ENCODE peak calls at places on chromosomes 3 and 15, in four cellular contexts. One of them, this sample, is unnamed.

GRCh38 chr3:170585937-170586310 is at the start of gene SLC7A14:
- DNase-seq in stomach: no peak
- DNase-seq in sigmoid colon: no peak
- DNase-seq in breast epithelium: no peak
- DNase-seq in this sample: no peak

GRCh38 chr3:197088370-197088769 is 58.8 kb upstream of the MELTF start:
- DNase-seq in stomach: no peak
- DNase-seq in sigmoid colon: no peak
- DNase-seq in breast epithelium: no peak
- DNase-seq in this sample: no peak

GRCh38 chr3:160470181-160470580 is 20.6 kb upstream of the TRIM59 start:
- DNase-seq in stomach: no peak
- DNase-seq in sigmoid colon: no peak
- DNase-seq in breast epithelium: no peak
- DNase-seq in this sample: no peak

GRCh38 chr15:40409366-40409765 is 3.8 kb downstream of the IVD start:
- DNase-seq in stomach: no peak
- DNase-seq in sigmoid colon: no peak
- DNase-seq in breast epithelium: no peak
- DNase-seq in this sample: no peak

GRCh38 chr15:74406992-74407705 is 26.6 kb downstream of the SEMA7A start:
- DNase-seq in stomach: no peak
- DNase-seq in sigmoid colon: no peak
- DNase-seq in breast epithelium: no peak
- DNase-seq in this sample: no peak

GRCh38 chr3:53104762-53105161 is 25.5 kb downstream of the RFT1 start:
- DNase-seq in stomach: no peak
- DNase-seq in sigmoid colon: no peak
- DNase-seq in breast epithelium: no peak
- DNase-seq in this sample: no peak

GRCh38 chr3:72698154-72698917 is 149.9 kb downstream of the SHQ1 start:
- DNase-seq in stomach: no peak
- DNase-seq in sigmoid colon: no peak
- DNase-seq in breast epithelium: no peak
- DNase-seq in this sample: no peak

GRCh38 chr3:120498947-120499346 is 48.2 kb upstream of the FSTL1 start:
- DNase-seq in stomach: no peak
- DNase-seq in sigmoid colon: peak; percentile 82
- DNase-seq in breast epithelium: no peak
- DNase-seq in this sample: no peak

GRCh38 chr3:160458151-160458550 is 8.6 kb upstream of the TRIM59 start:
- DNase-seq in stomach: no peak
- DNase-seq in sigmoid colon: no peak
- DNase-seq in breast epithelium: no peak
- DNase-seq in this sample: no peak

GRCh38 chr3:49650177-49650576 is 24.0 kb upstream of the APEH start:
- DNase-seq in stomach: no peak
- DNase-seq in sigmoid colon: no peak
- DNase-seq in breast epithelium: no peak
- DNase-seq in this sample: no peak

GRCh38 chr3:45560270-45561020 is 34.1 kb upstream of the LIMD1 start:
- DNase-seq in stomach: peak; percentile 28
- DNase-seq in sigmoid colon: peak; percentile 95
- DNase-seq in breast epithelium: no peak
- DNase-seq in this sample: no peak

GRCh38 chr3:112247351-112247750 is 46.7 kb downstream of the SLC9C1 start:
- DNase-seq in stomach: no peak
- DNase-seq in sigmoid colon: no peak
- DNase-seq in breast epithelium: no peak
- DNase-seq in this sample: no peak

GRCh38 chr3:150691414-150692040 is 12.2 kb downstream of the ERICH6 start:
- DNase-seq in stomach: no peak
- DNase-seq in sigmoid colon: no peak
- DNase-seq in breast epithelium: no peak
- DNase-seq in this sample: no peak

GRCh38 chr3:100746056-100746455 is 36.8 kb downstream of the TFG start:
- DNase-seq in stomach: no peak
- DNase-seq in sigmoid colon: no peak
- DNase-seq in breast epithelium: no peak
- DNase-seq in this sample: no peak

GRCh38 chr3:69724722-69725435 is 14.4 kb upstream of the MITF start:
- DNase-seq in stomach: no peak
- DNase-seq in sigmoid colon: no peak
- DNase-seq in breast epithelium: no peak
- DNase-seq in this sample: no peak

GRCh38 chr15:42547926-42548257 is 701 bp downstream of the LRRC57 start:
- DNase-seq in stomach: no peak
- DNase-seq in sigmoid colon: no peak
- DNase-seq in breast epithelium: no peak
- DNase-seq in this sample: no peak

GRCh38 chr3:144011251-144011799 is 39.7 kb downstream of the DIPK2A start:
- DNase-seq in stomach: no peak
- DNase-seq in sigmoid colon: no peak
- DNase-seq in breast epithelium: no peak
- DNase-seq in this sample: no peak

GRCh38 chr15:69750253-69750652 is 297.6 kb downstream of the RPLP1 start:
- DNase-seq in stomach: no peak
- DNase-seq in sigmoid colon: no peak
- DNase-seq in breast epithelium: no peak
- DNase-seq in this sample: no peak

GRCh38 chr3:142819214-142819613 is 69.7 kb downstream of the PCOLCE2 start:
- DNase-seq in stomach: no peak
- DNase-seq in sigmoid colon: no peak
- DNase-seq in breast epithelium: no peak
- DNase-seq in this sample: no peak

GRCh38 chr15:83324799-83325198 is 40.3 kb upstream of the BNC1 start:
- DNase-seq in stomach: no peak
- DNase-seq in sigmoid colon: no peak
- DNase-seq in breast epithelium: no peak
- DNase-seq in this sample: no peak

GRCh38 chr15:98522127-98522526 is 126.2 kb upstream of the IGF1R start:
- DNase-seq in stomach: no peak
- DNase-seq in sigmoid colon: no peak
- DNase-seq in breast epithelium: no peak
- DNase-seq in this sample: no peak

GRCh38 chr15:85531083-85531482 is 150.7 kb downstream of the AKAP13 start:
- DNase-seq in stomach: no peak
- DNase-seq in sigmoid colon: no peak
- DNase-seq in breast epithelium: no peak
- DNase-seq in this sample: no peak

GRCh38 chr3:120028271-120029047 is 65.8 kb downstream of the GSK3B start:
- DNase-seq in stomach: no peak
- DNase-seq in sigmoid colon: no peak
- DNase-seq in breast epithelium: no peak
- DNase-seq in this sample: no peak

GRCh38 chr15:87573534-87573933 is 683.0 kb downstream of the NTRK3 start:
- DNase-seq in stomach: no peak
- DNase-seq in sigmoid colon: no peak
- DNase-seq in breast epithelium: no peak
- DNase-seq in this sample: no peak

GRCh38 chr3:139718415-139718814 is 40.6 kb upstream of the NMNAT3 start:
- DNase-seq in stomach: no peak
- DNase-seq in sigmoid colon: no peak
- DNase-seq in breast epithelium: peak; percentile 58
- DNase-seq in this sample: no peak

GRCh38 chr3:126530171-126531050 is 6.5 kb downstream of the CHST13 start:
- DNase-seq in stomach: peak; percentile 36
- DNase-seq in sigmoid colon: peak; percentile 68
- DNase-seq in breast epithelium: no peak
- DNase-seq in this sample: peak; percentile 88

GRCh38 chr3:136955813-136956212 is 2.0 kb upstream of the IL20RB start:
- DNase-seq in stomach: no peak
- DNase-seq in sigmoid colon: no peak
- DNase-seq in breast epithelium: no peak
- DNase-seq in this sample: no peak

GRCh38 chr3:61562042-61562809 is 855 bp downstream of the PTPRG start:
- DNase-seq in stomach: no peak
- DNase-seq in sigmoid colon: peak; percentile 65
- DNase-seq in breast epithelium: no peak
- DNase-seq in this sample: no peak

GRCh38 chr3:144801890-144802289 is 830.3 kb downstream of the DIPK2A start:
- DNase-seq in stomach: no peak
- DNase-seq in sigmoid colon: no peak
- DNase-seq in breast epithelium: no peak
- DNase-seq in this sample: peak; percentile 67

GRCh38 chr15:31275331-31276262 is 51.0 kb upstream of the KLF13 start:
- DNase-seq in stomach: peak; percentile 25
- DNase-seq in sigmoid colon: peak; percentile 59
- DNase-seq in breast epithelium: peak; percentile 30
- DNase-seq in this sample: peak; percentile 59

GRCh38 chr15:80436511-80437307 is 32.5 kb downstream of the ARNT2 start:
- DNase-seq in stomach: peak; percentile 34
- DNase-seq in sigmoid colon: no peak
- DNase-seq in breast epithelium: no peak
- DNase-seq in this sample: peak; percentile 32

GRCh38 chr3:162143181-162143580 is 646.6 kb downstream of the OTOL1 start:
- DNase-seq in stomach: no peak
- DNase-seq in sigmoid colon: no peak
- DNase-seq in breast epithelium: no peak
- DNase-seq in this sample: no peak

GRCh38 chr3:113556556-113557335 is 24.4 kb downstream of the SIDT1 start:
- DNase-seq in stomach: no peak
- DNase-seq in sigmoid colon: no peak
- DNase-seq in breast epithelium: no peak
- DNase-seq in this sample: no peak

GRCh38 chr3:10196389-10197052 is 31.8 kb downstream of the IRAK2 start:
- DNase-seq in stomach: no peak
- DNase-seq in sigmoid colon: peak; percentile 75
- DNase-seq in breast epithelium: no peak
- DNase-seq in this sample: no peak

GRCh38 chr15:65888998-65889397 is 19.7 kb downstream of the RAB11A start:
- DNase-seq in stomach: no peak
- DNase-seq in sigmoid colon: no peak
- DNase-seq in breast epithelium: no peak
- DNase-seq in this sample: no peak

GRCh38 chr15:65885668-65886218 is 16.5 kb downstream of the RAB11A start:
- DNase-seq in stomach: no peak
- DNase-seq in sigmoid colon: no peak
- DNase-seq in breast epithelium: no peak
- DNase-seq in this sample: no peak

GRCh38 chr15:65884511-65884910 is 15.2 kb downstream of the RAB11A start:
- DNase-seq in stomach: no peak
- DNase-seq in sigmoid colon: no peak
- DNase-seq in breast epithelium: no peak
- DNase-seq in this sample: no peak

GRCh38 chr15:65883571-65883970 is 14.3 kb downstream of the RAB11A start:
- DNase-seq in stomach: no peak
- DNase-seq in sigmoid colon: no peak
- DNase-seq in breast epithelium: no peak
- DNase-seq in this sample: no peak

GRCh38 chr15:65887565-65887964 is 18.3 kb downstream of the RAB11A start:
- DNase-seq in stomach: no peak
- DNase-seq in sigmoid colon: no peak
- DNase-seq in breast epithelium: no peak
- DNase-seq in this sample: no peak
- TF ChIP-seq POLR2AphosphoS5 in stomach: no peak
- TF ChIP-seq POLR2AphosphoS5 in sigmoid colon: no peak
- TF ChIP-seq POLR2AphosphoS5 in breast epithelium: no peak
- TF ChIP-seq POLR2AphosphoS5 in this sample: no peak

GRCh38 chr3:141391298-141392017 is 23.2 kb downstream of the ZBTB38 start:
- DNase-seq in stomach: no peak
- DNase-seq in sigmoid colon: no peak
- DNase-seq in breast epithelium: no peak
- DNase-seq in this sample: no peak

GRCh38 chr3:141389703-141390102 is 21.4 kb downstream of the ZBTB38 start:
- DNase-seq in stomach: no peak
- DNase-seq in sigmoid colon: no peak
- DNase-seq in breast epithelium: no peak
- DNase-seq in this sample: no peak

GRCh38 chr3:141392416-141392815 is 24.1 kb downstream of the ZBTB38 start:
- DNase-seq in stomach: no peak
- DNase-seq in sigmoid colon: no peak
- DNase-seq in breast epithelium: no peak
- DNase-seq in this sample: no peak

GRCh38 chr3:141392018-141392370 is 23.7 kb downstream of the ZBTB38 start:
- DNase-seq in stomach: no peak
- DNase-seq in sigmoid colon: no peak
- DNase-seq in breast epithelium: no peak
- DNase-seq in this sample: no peak

GRCh38 chr3:141390747-141391146 is 22.4 kb downstream of the ZBTB38 start:
- DNase-seq in stomach: no peak
- DNase-seq in sigmoid colon: no peak
- DNase-seq in breast epithelium: no peak
- DNase-seq in this sample: no peak
- H3K27ac ChIP-seq in stomach: no peak overlapping the region
- H3K27ac ChIP-seq in sigmoid colon: no peak overlapping the region
- H3K27ac ChIP-seq in breast epithelium: no peak overlapping the region
- H3K27ac ChIP-seq in this sample: no peak overlapping the region

DNA sequence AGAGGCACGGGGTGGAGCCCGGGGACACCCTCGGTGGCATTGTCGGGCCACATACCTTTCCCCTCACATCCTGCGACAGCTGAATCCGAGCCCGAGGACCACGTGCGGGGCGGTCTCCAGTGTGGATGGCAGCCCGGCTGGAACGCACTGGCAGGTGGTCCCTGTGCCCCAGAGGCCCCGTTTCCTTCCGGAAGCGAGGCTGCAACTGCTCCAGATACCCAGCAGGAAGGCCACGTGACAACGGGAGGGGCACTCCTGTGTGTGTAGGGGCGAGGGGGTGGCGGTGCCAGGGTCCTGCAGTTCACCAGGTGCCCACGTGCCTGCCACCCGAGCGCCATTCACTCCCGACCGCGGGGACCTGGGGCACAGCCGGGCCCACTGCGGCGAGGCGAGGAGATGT is 44.1 kb downstream of the APH1B start:
- DNase-seq in stomach: no peak
- DNase-seq in sigmoid colon: no peak
- DNase-seq in breast epithelium: no peak
- DNase-seq in this sample: no peak
- TF ChIP-seq POLR2AphosphoS5 in stomach: no peak
- TF ChIP-seq POLR2AphosphoS5 in sigmoid colon: no peak
- TF ChIP-seq POLR2AphosphoS5 in breast epithelium: no peak
- TF ChIP-seq POLR2AphosphoS5 in this sample: no peak

DNA sequence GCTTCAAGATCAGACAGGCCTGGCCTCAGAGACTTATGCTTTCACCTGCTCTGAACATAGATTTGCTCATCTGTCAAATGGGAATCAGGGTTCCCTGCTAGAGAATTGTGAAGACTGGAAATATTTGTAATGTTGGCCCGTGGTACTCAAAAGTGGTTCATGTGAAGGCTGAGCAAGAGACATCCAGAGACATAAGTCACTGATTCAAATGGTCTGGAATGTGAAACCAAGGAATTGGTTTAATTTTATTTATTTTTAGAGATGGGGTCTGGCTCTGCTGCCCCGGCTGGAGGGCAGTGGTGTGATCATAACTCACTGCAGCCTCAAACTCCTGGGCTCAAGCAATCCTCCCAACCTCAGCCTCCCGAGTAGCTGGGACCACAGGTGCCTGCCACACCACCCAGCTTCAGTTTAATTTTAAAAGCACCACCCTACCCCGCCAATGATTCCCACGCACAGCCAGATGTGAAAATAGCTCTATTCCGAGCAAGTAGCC is 60.1 kb downstream of the DAPK2 start:
- DNase-seq in stomach: no peak
- DNase-seq in sigmoid colon: no peak
- DNase-seq in breast epithelium: no peak
- DNase-seq in this sample: peak; percentile 39
- H3K27ac ChIP-seq in stomach: peak overlapping the region; percentile 62
- H3K27ac ChIP-seq in sigmoid colon: no peak overlapping the region
- H3K27ac ChIP-seq in breast epithelium: peak overlapping the region; percentile 60
- H3K27ac ChIP-seq in this sample: peak overlapping the region; percentile 88

This sample was measured in spleen.